ENCODE peak calls at places on chromosomes 6 and 20, in ten cellular contexts. Q is fibroblast of mammary gland; N is PC-3; J is CD4-positive, alpha-beta memory T cell; X is effector memory CD4-positive, alpha-beta T cell; I is neuronal stem cell; S is endodermal cell; F is cardiac muscle cell; Y is psoas muscle; L is lower lobe of right lung. C is an unnamed sample.

GRCh38 chr6:25641377-25641776 is 10.6 kb upstream of the SCGN start:
- DNase-seq in J (no peak), X (no peak), F (no peak), N (no peak), Y (no peak), S (no peak), L (no peak), I (no peak), Q (no peak), C (no peak)

GRCh38 chr20:58228484-58229197 is at the start of gene ANKRD60:
- DNase-seq in Y (no peak), F (peak), X (peak), N (no peak), J (peak), L (no peak), I (peak), Q (peak), S (peak), C (peak)

GRCh38 chr6:305371-306206 is 13.3 kb downstream of the DUSP22 start:
- DNase-seq in Q (no peak), F (peak), J (no peak), S (no peak), Y (no peak), I (no peak), L (no peak), N (no peak), X (no peak), C (no peak)

GRCh38 chr6:137570307-137570832 is 76.2 kb upstream of the OLIG3 start:
- DNase-seq in F (no peak), Q (no peak), S (no peak), X (no peak), L (no peak), J (no peak), Y (no peak), N (no peak), I (no peak), C (peak)

GRCh38 chr20:61875221-61875885 is 190.3 kb downstream of the TAF4 start:
- DNase-seq in Q (no peak), Y (no peak), I (no peak), L (no peak), S (peak), J (no peak), F (peak), N (peak), X (no peak), C (no peak)

GRCh38 chr20:62662422-62662821 is 20.1 kb downstream of the SLCO4A1 start:
- DNase-seq in Q (peak), S (no peak), J (no peak), L (no peak), Y (no peak), I (no peak), F (no peak), N (peak), X (no peak), C (peak)

GRCh38 chr6:132764370-132764769 is 6.7 kb upstream of the VNN2 start:
- DNase-seq in N (peak), Q (peak), X (no peak), L (no peak), S (peak), J (no peak), I (no peak), F (peak), Y (peak), C (peak)

GRCh38 chr6:105192707-105193465 is 13.1 kb upstream of the POPDC3 start:
- DNase-seq in J (no peak), S (no peak), I (no peak), Y (no peak), N (peak), Q (peak), L (no peak), F (no peak), X (no peak), C (peak)

GRCh38 chr6:3205913-3206312 is 21.5 kb downstream of the TUBB2B start:
- DNase-seq in X (no peak), Y (no peak), S (peak), L (no peak), N (peak), F (no peak), J (no peak), I (no peak), Q (peak), C (peak)

GRCh38 chr6:80214436-80215022 is 108.1 kb downstream of the BCKDHB start:
- DNase-seq in X (no peak), S (no peak), I (peak), L (no peak), N (peak), J (peak), F (peak), Q (peak), Y (no peak), C (peak)

GRCh38 chr6:43378631-43379030 is 9.2 kb upstream of the ZNF318 start:
- DNase-seq in Q (no peak), L (no peak), I (no peak), X (no peak), S (no peak), F (no peak), N (no peak), J (no peak), Y (no peak), C (no peak)

GRCh38 chr20:48668451-48668946 is 159.3 kb downstream of the PREX1 start:
- DNase-seq in Q (no peak), X (no peak), J (no peak), Y (peak), F (no peak), S (no peak), I (no peak), N (no peak), L (no peak), C (peak)

GRCh38 chr6:96468681-96469224 is 52.9 kb upstream of the UFL1 start:
- DNase-seq in I (no peak), Q (no peak), N (peak), F (no peak), L (no peak), J (no peak), S (no peak), Y (no peak), X (no peak), C (peak)

GRCh38 chr6:169891846-169892245 is 140.4 kb downstream of the ERMARD start:
- DNase-seq in L (no peak), X (no peak), F (no peak), S (no peak), Q (no peak), N (no peak), Y (no peak), I (no peak), J (no peak), C (no peak)

GRCh38 chr6:40588070-40588384 is 863 bp upstream of the LRFN2 start:
- DNase-seq in J (no peak), S (no peak), X (no peak), Y (no peak), F (no peak), Q (no peak), N (no peak), L (no peak), I (no peak), C (no peak)

GRCh38 chr20:48733296-48733790 is 94.5 kb downstream of the PREX1 start:
- DNase-seq in I (no peak), L (no peak), S (no peak), N (no peak), F (no peak), Y (no peak), J (no peak), Q (no peak), X (no peak), C (peak)

GRCh38 chr6:52697903-52698302 is 27.0 kb downstream of the TMEM14A start:
- DNase-seq in X (no peak), J (no peak), Y (no peak), F (no peak), I (no peak), L (no peak), Q (peak), N (peak), S (no peak), C (peak)

GRCh38 chr6:144149894-144150672 is at the start of gene STX11:
- DNase-seq in Y (peak), X (peak), J (peak), L (peak), F (peak), I (peak), N (peak), S (peak), Q (peak), C (peak)

GRCh38 chr6:50381106-50381415 is 331.3 kb upstream of the DEFB112 start:
- DNase-seq in N (no peak), Y (no peak), X (no peak), Q (no peak), F (no peak), L (no peak), I (no peak), J (no peak), S (peak), C (no peak)

GRCh38 chr6:156160788-156161150 is 616.4 kb upstream of the ARID1B start:
- DNase-seq in X (no peak), N (no peak), J (no peak), S (no peak), L (no peak), Q (no peak), I (no peak), F (no peak), Y (no peak), C (no peak)

GRCh38 chr6:150327117-150327774 is 41.6 kb upstream of the IYD start:
- DNase-seq in F (no peak), Y (peak), X (no peak), L (no peak), I (no peak), N (no peak), Q (no peak), J (no peak), S (no peak), C (no peak)

GRCh38 chr20:47964174-47964573 is 178.9 kb upstream of the SULF2 start:
- DNase-seq in S (no peak), J (no peak), Q (no peak), F (no peak), L (no peak), Y (no peak), X (no peak), N (no peak), I (no peak), C (no peak)

GRCh38 chr20:14189794-14190402 is 147.5 kb downstream of the FLRT3 start:
- DNase-seq in Q (peak), Y (no peak), L (no peak), N (peak), J (no peak), I (no peak), F (peak), X (no peak), S (no peak), C (peak)

GRCh38 chr6:5442319-5442718 is 181.0 kb downstream of the FARS2 start:
- DNase-seq in S (no peak), X (no peak), N (no peak), I (no peak), Y (no peak), J (no peak), L (no peak), Q (no peak), F (no peak), C (no peak)

GRCh38 chr6:41527721-41528408 is 18.3 kb upstream of the FOXP4 start:
- DNase-seq in Q (peak), X (no peak), J (no peak), I (no peak), F (no peak), Y (no peak), S (peak), N (peak), L (no peak), C (peak)

GRCh38 chr6:36963451-36964290 is 9.1 kb downstream of the PI16 start:
- DNase-seq in X (no peak), J (peak), L (peak), Q (no peak), Y (no peak), F (no peak), S (no peak), I (no peak), N (no peak), C (no peak)

GRCh38 chr6:155955038-155955437 is 499.4 kb upstream of the NOX3 start:
- DNase-seq in L (no peak), Q (no peak), J (no peak), F (no peak), N (no peak), X (no peak), Y (no peak), S (peak), I (no peak), C (no peak)

GRCh38 chr6:89281779-89282246 is 33.3 kb downstream of the GABRR2 start:
- DNase-seq in F (peak), I (peak), J (peak), Q (peak), X (peak), L (peak), N (peak), Y (no peak), S (peak), C (peak)

GRCh38 chr20:53748821-53749402 is 155.3 kb upstream of the ZNF217 start:
- DNase-seq in J (no peak), L (no peak), Q (peak), I (no peak), N (peak), S (no peak), F (no peak), Y (no peak), X (no peak), C (peak)

GRCh38 chr6:48567016-48567415 is 456.0 kb upstream of the PTCHD4 start:
- DNase-seq in J (no peak), Y (no peak), I (peak), Q (peak), F (no peak), S (no peak), L (no peak), X (no peak), N (peak), C (peak)

GRCh38 chr6:102075539-102075938 is 682.0 kb downstream of the GRIK2 start:
- DNase-seq in Q (peak), I (no peak), F (no peak), S (no peak), X (no peak), J (no peak), L (no peak), Y (no peak), N (no peak), C (peak)

GRCh38 chr6:4447646-4448315 is 312.4 kb upstream of the ECI2 start:
- DNase-seq in N (no peak), L (no peak), Q (peak), F (no peak), X (no peak), I (no peak), J (no peak), S (no peak), Y (no peak), C (no peak)

GRCh38 chr6:11543919-11544518 is 6.5 kb downstream of the TMEM170B start:
- DNase-seq in I (no peak), F (no peak), Y (no peak), N (no peak), J (no peak), Q (no peak), X (no peak), L (no peak), S (no peak), C (no peak)

GRCh38 chr6:155143610-155144106 is 120.2 kb upstream of the CLDN20 start:
- DNase-seq in S (peak), N (no peak), X (no peak), I (no peak), L (no peak), J (no peak), Y (no peak), F (no peak), Q (no peak), C (peak)

GRCh38 chr20:57714409-57715267 is 4.8 kb upstream of the PMEPA1 start:
- DNase-seq in X (no peak), N (peak), S (no peak), Q (peak), L (no peak), J (no peak), I (no peak), F (no peak), Y (no peak), C (peak)

GRCh38 chr20:62995481-62995880 is 11.3 kb downstream of the BHLHE23 start:
- DNase-seq in N (no peak), S (no peak), J (no peak), X (no peak), F (no peak), Q (no peak), I (no peak), Y (no peak), L (no peak), C (no peak)

GRCh38 chr20:32709528-32710121 is 33.6 kb downstream of the COMMD7 start:
- DNase-seq in Q (no peak), L (no peak), N (no peak), J (no peak), I (no peak), X (no peak), Y (no peak), S (no peak), F (peak), C (peak)

GRCh38 chr20:32707691-32708581 is 34.2 kb upstream of the C20orf203 start:
- DNase-seq in L (no peak), S (no peak), F (no peak), I (no peak), J (no peak), X (no peak), Q (no peak), Y (no peak), N (no peak), C (peak)

GRCh38 chr20:32702706-32703425 is 29.1 kb upstream of the C20orf203 start:
- DNase-seq in N (no peak), F (no peak), I (no peak), S (peak), J (no peak), X (no peak), L (no peak), Y (no peak), Q (no peak), C (no peak)

DNA sequence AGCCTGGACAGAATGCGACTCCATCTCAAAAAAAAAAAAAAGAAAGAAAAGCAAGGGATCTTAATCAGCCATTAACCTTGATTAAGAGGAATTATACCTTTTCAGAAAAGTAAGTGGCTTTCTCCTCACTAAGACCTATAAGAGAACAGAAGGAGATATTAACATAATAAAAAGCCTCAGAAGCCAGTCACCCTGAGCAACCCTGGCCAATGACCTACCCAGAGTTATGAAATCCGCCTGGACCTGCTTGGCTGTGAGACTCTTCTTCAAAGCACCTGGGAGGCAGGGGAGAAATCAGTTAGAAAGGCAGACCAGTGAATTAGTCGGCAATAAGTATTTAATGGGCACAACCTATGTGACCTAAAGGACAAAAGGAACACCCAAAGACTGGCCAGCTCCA is 32.7 kb upstream of the C20orf203 start:
- DNase-seq in N (no peak), S (no peak), Q (no peak), I (no peak), F (no peak), J (no peak), Y (no peak), X (no peak), L (no peak), C (no peak)
- H3K4me3 ChIP-seq in N (no peak), S (no peak), Q (no peak), I (no peak), F (no peak), J (no peak), Y (no peak), X (no peak), L (no peak), C (no peak)

DNA sequence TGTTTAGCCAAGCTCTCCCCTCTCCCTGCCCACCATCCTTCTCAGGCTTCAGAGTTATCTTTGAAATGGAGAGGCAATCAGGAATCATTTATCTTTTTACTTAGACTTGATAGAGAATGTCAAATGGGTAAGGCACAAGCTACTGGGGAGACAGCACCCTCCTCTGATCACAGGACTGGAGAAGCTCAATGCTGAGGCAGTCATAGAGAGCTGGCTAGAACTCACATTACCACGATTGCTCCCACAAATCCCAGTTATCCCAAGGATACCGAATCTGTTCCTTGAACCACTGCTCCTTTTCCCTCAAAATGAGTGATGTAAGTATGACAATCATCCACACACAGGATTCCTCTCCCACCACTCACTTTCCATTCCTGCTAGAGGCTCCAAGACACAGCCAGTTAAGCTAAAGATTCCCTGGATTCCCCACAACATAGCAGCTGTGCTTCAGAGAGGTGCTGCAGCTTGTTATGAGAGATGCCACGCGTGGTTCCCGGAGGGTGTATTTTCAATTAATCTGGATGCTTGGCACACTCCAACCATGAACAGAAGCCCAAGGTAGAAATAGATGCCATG is 96.2 kb upstream of the VGLL2 start:
- DNase-seq in N (no peak), L (no peak), X (no peak), F (no peak), J (no peak), Y (no peak), Q (no peak), I (no peak), S (no peak), C (no peak)
- H3K4me3 ChIP-seq in N (no peak), L (no peak), X (no peak), F (no peak), J (no peak), Y (no peak), Q (no peak), I (no peak), S (no peak), C (no peak)

GRCh38 chr20:44730441-44730840 is 15.2 kb upstream of the KCNK15 start:
- DNase-seq in I (no peak), X (no peak), L (peak), Y (no peak), F (no peak), Q (peak), J (no peak), S (no peak), N (peak), C (peak)

GRCh38 chr20:44727039-44727438 is 11.9 kb downstream of the CCN5 start:
- DNase-seq in F (no peak), J (no peak), S (no peak), N (no peak), X (no peak), Q (no peak), Y (no peak), I (no peak), L (no peak), C (no peak)

GRCh38 chr20:44731657-44732056 is 14.0 kb upstream of the KCNK15 start:
- DNase-seq in F (no peak), X (no peak), Y (no peak), J (no peak), I (no peak), S (no peak), Q (no peak), N (no peak), L (peak), C (no peak)

GRCh38 chr20:44725852-44726251 is 10.7 kb downstream of the CCN5 start:
- DNase-seq in X (no peak), I (no peak), Q (no peak), Y (no peak), S (no peak), F (no peak), L (no peak), N (no peak), J (no peak), C (no peak)

DNA sequence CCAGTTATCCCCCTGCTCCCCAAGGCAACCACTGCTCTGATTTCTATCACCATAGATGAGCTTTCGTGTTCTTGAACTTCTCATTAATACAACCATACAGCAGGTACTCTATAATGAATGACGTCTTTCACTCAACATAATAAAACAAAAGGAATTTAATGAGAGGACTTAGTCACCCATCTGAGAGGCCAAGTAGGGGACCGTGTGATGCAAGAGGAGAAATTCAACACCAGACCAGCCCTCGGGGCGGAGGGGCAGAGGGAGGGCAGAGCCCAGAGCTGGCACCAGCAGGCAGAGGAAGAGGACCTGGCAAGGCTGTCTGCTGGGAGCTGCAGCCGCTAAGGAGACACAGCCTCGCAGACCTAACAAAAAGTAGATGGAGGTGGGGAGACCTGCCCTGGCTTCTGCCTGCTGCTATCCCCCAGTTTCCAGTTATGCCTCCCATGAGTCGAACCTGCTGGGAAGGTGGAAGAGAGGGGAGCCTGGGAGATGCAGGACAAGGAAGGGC is 13.7 kb downstream of the CCN5 start:
- DNase-seq in Q (peak), F (no peak), J (no peak), I (no peak), S (peak), L (peak), Y (peak), N (peak), X (no peak), C (peak)
- H3K4me3 ChIP-seq in Q (no peak), F (no peak), J (no peak), I (no peak), S (no peak), L (no peak), Y (no peak), N (peak), X (no peak), C (no peak)

GRCh38 chr6:165574220-165574619 is 88.8 kb downstream of the PDE10A start:
- DNase-seq in F (no peak), Y (no peak), L (no peak), X (no peak), N (peak), Q (no peak), S (no peak), I (no peak), J (no peak), C (no peak)
- H3K4me3 ChIP-seq in F (no peak), Y (no peak), L (no peak), X (no peak), N (peak), Q (no peak), S (peak), I (no peak), J (no peak), C (no peak)

GRCh38 chr6:163717106-163717764 is 302.7 kb downstream of the QKI start:
- DNase-seq in S (no peak), Y (no peak), F (no peak), X (no peak), I (no peak), N (no peak), L (no peak), Q (no peak), J (no peak), C (no peak)
- H3K4me3 ChIP-seq in S (no peak), Y (no peak), F (no peak), X (no peak), I (no peak), N (no peak), L (no peak), Q (no peak), J (no peak), C (no peak)